ENCODE peak calls at places on chromosomes 13 and 19, in six cellular contexts. One of them, this sample, is unnamed.

GRCh38 chr13:81639984-81640582 is 1299.2 kb upstream of the SPRY2 start:
- DNase-seq in mesendoderm: no peak
- DNase-seq in heart left ventricle: no peak
- DNase-seq in left ventricle myocardium inferior: no peak
- DNase-seq in cardiac muscle cell: no peak
- DNase-seq in endodermal cell: no peak
- DNase-seq in this sample: no peak

GRCh38 chr19:18478545-18479311 is 40.8 kb upstream of the ISYNA1 start:
- DNase-seq in left ventricle myocardium inferior: peak; percentile 82
- DNase-seq in endodermal cell: no peak
- DNase-seq in cardiac muscle cell: peak; percentile 92
- DNase-seq in mesendoderm: peak; percentile 84
- DNase-seq in heart left ventricle: peak; percentile 89
- DNase-seq in this sample: peak; percentile 86

GRCh38 chr19:46606681-46607440 is 5.7 kb downstream of the CALM3 start:
- DNase-seq in endodermal cell: peak; percentile 23
- DNase-seq in left ventricle myocardium inferior: no peak
- DNase-seq in mesendoderm: no peak
- DNase-seq in cardiac muscle cell: no peak
- DNase-seq in heart left ventricle: no peak
- DNase-seq in this sample: no peak

GRCh38 chr13:92573467-92574057 is 653.0 kb upstream of the GPC6 start:
- DNase-seq in left ventricle myocardium inferior: no peak
- DNase-seq in heart left ventricle: no peak
- DNase-seq in endodermal cell: peak; percentile 73
- DNase-seq in mesendoderm: peak; percentile 70
- DNase-seq in cardiac muscle cell: peak; percentile 61
- DNase-seq in this sample: peak; percentile 44

GRCh38 chr13:21501709-21502108 is 42.6 kb upstream of the ZDHHC20 start:
- DNase-seq in mesendoderm: peak; percentile 73
- DNase-seq in cardiac muscle cell: no peak
- DNase-seq in heart left ventricle: no peak
- DNase-seq in endodermal cell: peak; percentile 61
- DNase-seq in left ventricle myocardium inferior: no peak
- DNase-seq in this sample: no peak

GRCh38 chr13:47908200-47908902 is 92.7 kb downstream of the SUCLA2 start:
- DNase-seq in cardiac muscle cell: peak; percentile 22
- DNase-seq in endodermal cell: no peak
- DNase-seq in mesendoderm: no peak
- DNase-seq in left ventricle myocardium inferior: no peak
- DNase-seq in heart left ventricle: no peak
- DNase-seq in this sample: no peak

GRCh38 chr19:49441210-49441959 is at the start of gene SLC17A7:
- DNase-seq in heart left ventricle: peak; percentile 60
- DNase-seq in mesendoderm: peak; percentile 68
- DNase-seq in endodermal cell: peak; percentile 91
- DNase-seq in left ventricle myocardium inferior: peak; percentile 63
- DNase-seq in cardiac muscle cell: no peak
- DNase-seq in this sample: peak; percentile 85

GRCh38 chr13:79434578-79434977 is 28.5 kb upstream of the RBM26 start:
- DNase-seq in heart left ventricle: no peak
- DNase-seq in mesendoderm: no peak
- DNase-seq in cardiac muscle cell: peak; percentile 56
- DNase-seq in endodermal cell: no peak
- DNase-seq in left ventricle myocardium inferior: no peak
- DNase-seq in this sample: no peak

GRCh38 chr13:79141082-79141481 is 265.0 kb downstream of the RBM26 start:
- DNase-seq in cardiac muscle cell: no peak
- DNase-seq in left ventricle myocardium inferior: no peak
- DNase-seq in endodermal cell: no peak
- DNase-seq in heart left ventricle: no peak
- DNase-seq in mesendoderm: no peak
- DNase-seq in this sample: no peak

GRCh38 chr19:27691991-27692390 is 1521.0 kb downstream of the UQCRFS1 start:
- DNase-seq in cardiac muscle cell: no peak
- DNase-seq in mesendoderm: no peak
- DNase-seq in heart left ventricle: no peak
- DNase-seq in left ventricle myocardium inferior: no peak
- DNase-seq in endodermal cell: no peak
- DNase-seq in this sample: no peak

GRCh38 chr13:23644527-23644926 is 74.3 kb downstream of the TNFRSF19 start:
- DNase-seq in cardiac muscle cell: peak; percentile 58
- DNase-seq in mesendoderm: no peak
- DNase-seq in left ventricle myocardium inferior: no peak
- DNase-seq in endodermal cell: no peak
- DNase-seq in heart left ventricle: no peak
- DNase-seq in this sample: no peak

GRCh38 chr13:71801781-71802180 is 65.2 kb downstream of the DACH1 start:
- DNase-seq in heart left ventricle: no peak
- DNase-seq in endodermal cell: no peak
- DNase-seq in mesendoderm: no peak
- DNase-seq in left ventricle myocardium inferior: no peak
- DNase-seq in cardiac muscle cell: no peak
- DNase-seq in this sample: no peak

GRCh38 chr13:42544246-42544915 is 29.6 kb upstream of the TNFSF11 start:
- DNase-seq in cardiac muscle cell: no peak
- DNase-seq in heart left ventricle: no peak
- DNase-seq in endodermal cell: no peak
- DNase-seq in left ventricle myocardium inferior: no peak
- DNase-seq in mesendoderm: no peak
- DNase-seq in this sample: no peak

GRCh38 chr13:110713981-110714797 is 689 bp downstream of the ING1 start:
- DNase-seq in cardiac muscle cell: peak; percentile 58
- DNase-seq in heart left ventricle: peak; percentile 58
- DNase-seq in left ventricle myocardium inferior: peak; percentile 49
- DNase-seq in mesendoderm: peak; percentile 68
- DNase-seq in endodermal cell: peak; percentile 77
- DNase-seq in this sample: peak; percentile 81

GRCh38 chr13:110404321-110404720 is 97.2 kb downstream of the COL4A2 start:
- DNase-seq in mesendoderm: no peak
- DNase-seq in left ventricle myocardium inferior: no peak
- DNase-seq in cardiac muscle cell: no peak
- DNase-seq in endodermal cell: no peak
- DNase-seq in heart left ventricle: no peak
- DNase-seq in this sample: no peak

GRCh38 chr19:29478578-29479565 is 46.9 kb upstream of the VSTM2B start:
- DNase-seq in endodermal cell: peak; percentile 94
- DNase-seq in heart left ventricle: no peak
- DNase-seq in cardiac muscle cell: no peak
- DNase-seq in left ventricle myocardium inferior: no peak
- DNase-seq in mesendoderm: peak; percentile 85
- DNase-seq in this sample: peak; percentile 64

GRCh38 chr13:109274188-109274821 is 512.1 kb downstream of the IRS2 start:
- DNase-seq in mesendoderm: peak; percentile 99
- DNase-seq in heart left ventricle: peak; percentile 36
- DNase-seq in cardiac muscle cell: peak; percentile 79
- DNase-seq in left ventricle myocardium inferior: no peak
- DNase-seq in endodermal cell: peak; percentile 86
- DNase-seq in this sample: no peak

GRCh38 chr13:110790371-110790770 is 76.9 kb downstream of the ING1 start:
- DNase-seq in heart left ventricle: no peak
- DNase-seq in endodermal cell: no peak
- DNase-seq in mesendoderm: no peak
- DNase-seq in left ventricle myocardium inferior: no peak
- DNase-seq in cardiac muscle cell: no peak
- DNase-seq in this sample: no peak

GRCh38 chr19:34734601-34735103 is 609 bp downstream of the ZNF181 start:
- DNase-seq in heart left ventricle: no peak
- DNase-seq in mesendoderm: peak; percentile 3
- DNase-seq in cardiac muscle cell: no peak
- DNase-seq in endodermal cell: peak; percentile 48
- DNase-seq in left ventricle myocardium inferior: no peak
- DNase-seq in this sample: no peak

GRCh38 chr19:10753305-10753704 is 35.4 kb downstream of the DNM2 start:
- DNase-seq in mesendoderm: no peak
- DNase-seq in left ventricle myocardium inferior: no peak
- DNase-seq in heart left ventricle: no peak
- DNase-seq in endodermal cell: peak; percentile 25
- DNase-seq in cardiac muscle cell: no peak
- DNase-seq in this sample: no peak

GRCh38 chr13:44061876-44062275 is 182.2 kb downstream of the LACC1 start:
- DNase-seq in left ventricle myocardium inferior: no peak
- DNase-seq in cardiac muscle cell: no peak
- DNase-seq in heart left ventricle: no peak
- DNase-seq in mesendoderm: no peak
- DNase-seq in endodermal cell: no peak
- DNase-seq in this sample: no peak

GRCh38 chr19:7973883-7974282 is 30.4 kb upstream of the TIMM44 start:
- DNase-seq in cardiac muscle cell: no peak
- DNase-seq in heart left ventricle: peak; percentile 88
- DNase-seq in left ventricle myocardium inferior: peak; percentile 80
- DNase-seq in endodermal cell: no peak
- DNase-seq in mesendoderm: no peak
- DNase-seq in this sample: peak; percentile 86

GRCh38 chr19:50794074-50794777 is 4.0 kb downstream of the ACP4 start:
- DNase-seq in cardiac muscle cell: no peak
- DNase-seq in heart left ventricle: no peak
- DNase-seq in endodermal cell: no peak
- DNase-seq in left ventricle myocardium inferior: no peak
- DNase-seq in mesendoderm: no peak
- DNase-seq in this sample: no peak

GRCh38 chr19:5434970-5435641 is 20.1 kb upstream of the ZNRF4 start:
- DNase-seq in left ventricle myocardium inferior: no peak
- DNase-seq in cardiac muscle cell: peak; percentile 64
- DNase-seq in endodermal cell: no peak
- DNase-seq in heart left ventricle: no peak
- DNase-seq in mesendoderm: peak; percentile 58
- DNase-seq in this sample: no peak

GRCh38 chr13:29908411-29908810 is 58.0 kb upstream of the UBL3 start:
- DNase-seq in cardiac muscle cell: peak; percentile 56
- DNase-seq in left ventricle myocardium inferior: peak; percentile 48
- DNase-seq in endodermal cell: no peak
- DNase-seq in heart left ventricle: no peak
- DNase-seq in mesendoderm: no peak
- DNase-seq in this sample: peak; percentile 34

GRCh38 chr13:60679928-60680693 is 283.1 kb downstream of the TDRD3 start:
- DNase-seq in left ventricle myocardium inferior: no peak
- DNase-seq in heart left ventricle: no peak
- DNase-seq in cardiac muscle cell: peak; percentile 12
- DNase-seq in endodermal cell: no peak
- DNase-seq in mesendoderm: peak; percentile 9
- DNase-seq in this sample: no peak

GRCh38 chr19:10642473-10642872 is 11.7 kb upstream of the ILF3 start:
- DNase-seq in mesendoderm: no peak
- DNase-seq in cardiac muscle cell: no peak
- DNase-seq in left ventricle myocardium inferior: no peak
- DNase-seq in endodermal cell: no peak
- DNase-seq in heart left ventricle: no peak
- DNase-seq in this sample: no peak

DNA sequence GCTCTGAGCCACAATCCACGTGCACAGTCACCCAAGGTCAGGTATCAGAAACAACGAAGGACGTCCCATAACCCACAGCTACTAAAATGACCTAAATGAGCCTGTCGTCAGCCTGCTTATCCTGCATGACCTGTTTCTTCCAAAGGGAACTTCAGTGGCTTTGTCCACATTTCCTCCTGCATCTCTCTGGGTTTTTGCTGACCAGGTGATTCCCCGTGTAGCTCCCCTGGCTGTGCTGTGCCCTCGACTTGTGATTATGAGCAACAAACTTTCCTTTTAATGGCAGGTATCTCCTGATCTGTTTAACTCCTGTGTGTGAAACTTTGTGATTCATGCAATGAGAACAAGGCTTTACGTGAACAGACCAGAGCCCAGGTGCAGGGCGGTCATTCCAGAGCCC is 81.0 kb downstream of the PEG3 start:
- DNase-seq in mesendoderm: no peak
- DNase-seq in left ventricle myocardium inferior: no peak
- DNase-seq in cardiac muscle cell: no peak
- DNase-seq in endodermal cell: no peak
- DNase-seq in heart left ventricle: no peak
- DNase-seq in this sample: no peak
- H3K27ac ChIP-seq in mesendoderm: no peak overlapping the region
- H3K27ac ChIP-seq in left ventricle myocardium inferior: no peak overlapping the region
- H3K27ac ChIP-seq in cardiac muscle cell: no peak overlapping the region
- H3K27ac ChIP-seq in endodermal cell: no peak overlapping the region
- H3K27ac ChIP-seq in heart left ventricle: no peak overlapping the region
- H3K27ac ChIP-seq in this sample: no peak overlapping the region

GRCh38 chr19:2150794-2151338 is 500 bp downstream of the AP3D1 start:
- DNase-seq in cardiac muscle cell: no peak
- DNase-seq in endodermal cell: no peak
- DNase-seq in mesendoderm: peak; percentile 30
- DNase-seq in heart left ventricle: no peak
- DNase-seq in left ventricle myocardium inferior: no peak
- DNase-seq in this sample: no peak
- H3K4me3 ChIP-seq in cardiac muscle cell: peak overlapping the region; percentile 98
- H3K4me3 ChIP-seq in endodermal cell: peak overlapping the region; percentile 93
- H3K4me3 ChIP-seq in mesendoderm: peak overlapping the region; percentile 98
- H3K4me3 ChIP-seq in heart left ventricle: peak overlapping the region; percentile 98
- H3K4me3 ChIP-seq in left ventricle myocardium inferior: peak overlapping the region; percentile 100
- H3K4me3 ChIP-seq in this sample: peak overlapping the region; percentile 64

DNA sequence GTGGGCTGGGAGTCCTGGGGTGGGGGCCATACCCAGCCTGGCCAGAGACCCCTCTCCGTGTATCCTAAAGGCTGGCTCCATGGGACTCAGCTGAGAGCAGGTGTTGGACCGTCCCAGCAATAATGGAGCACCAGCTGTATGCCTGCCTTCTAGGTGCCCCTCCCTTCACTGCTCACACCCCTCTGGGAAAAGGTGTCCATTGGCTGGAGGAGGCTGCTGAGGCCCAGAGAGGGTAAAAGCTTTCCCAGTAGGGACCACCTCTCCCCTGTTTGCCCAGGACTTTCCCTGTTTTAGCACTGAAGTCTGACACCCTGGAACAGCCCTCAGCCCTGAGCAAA is 3.3 kb upstream of the RAX2 start:
- DNase-seq in left ventricle myocardium inferior: no peak
- DNase-seq in endodermal cell: no peak
- DNase-seq in mesendoderm: no peak
- DNase-seq in heart left ventricle: no peak
- DNase-seq in cardiac muscle cell: no peak
- DNase-seq in this sample: no peak
- H3K4me1 ChIP-seq in left ventricle myocardium inferior: no peaks in the 10 kb centered on the region
- H3K4me1 ChIP-seq in endodermal cell: no peaks in the 10 kb centered on the region
- H3K4me1 ChIP-seq in mesendoderm: no peaks in the 10 kb centered on the region
- H3K4me1 ChIP-seq in heart left ventricle: no peaks in the 10 kb centered on the region
- H3K4me1 ChIP-seq in cardiac muscle cell: no peaks in the 10 kb centered on the region
- H3K4me1 ChIP-seq in this sample: no peaks in the 10 kb centered on the region

DNA sequence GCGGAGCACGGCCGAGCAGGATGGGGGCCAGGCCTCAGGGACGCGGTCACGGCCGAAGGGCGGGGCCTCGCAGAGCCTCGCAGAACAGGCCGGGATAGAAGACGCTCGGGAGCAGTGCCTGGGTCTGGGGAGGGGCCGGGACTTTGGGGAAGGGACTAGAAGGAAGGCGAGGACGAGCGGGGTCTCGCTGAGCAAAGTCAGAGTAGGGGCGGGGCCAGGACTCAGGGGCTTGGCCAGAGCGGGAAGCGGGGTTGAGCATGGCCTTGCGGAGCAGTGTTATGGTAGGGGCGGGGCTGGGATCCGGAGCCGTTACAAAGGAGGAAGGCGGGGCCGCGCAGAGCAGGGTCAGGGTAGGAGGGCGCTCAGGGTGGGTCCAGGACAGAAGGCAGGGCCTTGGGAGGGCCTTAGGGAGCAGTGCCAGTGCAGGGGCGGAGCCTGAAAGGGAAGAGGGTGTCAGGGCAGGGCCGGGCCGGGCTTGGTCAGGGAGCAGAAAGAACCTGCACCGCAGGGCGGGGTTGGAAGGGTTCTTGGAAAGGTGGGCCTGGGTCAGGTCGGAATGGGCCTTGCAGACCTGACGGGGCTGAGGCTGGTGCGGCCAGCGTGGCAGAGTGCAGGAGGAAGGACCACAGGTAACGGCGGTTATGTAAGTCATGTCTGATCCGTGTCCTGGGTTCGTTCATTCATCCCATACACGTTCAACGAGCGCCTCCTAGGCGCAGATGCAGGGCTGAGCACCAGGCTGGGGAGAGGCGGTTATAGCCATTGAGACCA is 535 bp upstream of the ATP8B3 start:
- DNase-seq in mesendoderm: peak; percentile 98
- DNase-seq in cardiac muscle cell: peak; percentile 94
- DNase-seq in left ventricle myocardium inferior: peak; percentile 94
- DNase-seq in heart left ventricle: peak; percentile 95
- DNase-seq in endodermal cell: peak; percentile 98
- DNase-seq in this sample: peak; percentile 98
- H3K27ac ChIP-seq in mesendoderm: no peak overlapping the region
- H3K27ac ChIP-seq in cardiac muscle cell: no peak overlapping the region
- H3K27ac ChIP-seq in left ventricle myocardium inferior: peak overlapping the region; percentile 69
- H3K27ac ChIP-seq in heart left ventricle: peak overlapping the region; percentile 83
- H3K27ac ChIP-seq in endodermal cell: peak overlapping the region; percentile 53
- H3K27ac ChIP-seq in this sample: peak overlapping the region; percentile 40